ENCODE peak calls at places on chromosomes 13 and 19, in six cellular contexts. One of them, this sample, is unnamed.

GRCh38 chr13:28741080-28741479 is 22.3 kb upstream of the SLC46A3 start:
- DNase-seq in AG20443: peak
- DNase-seq in HEK293T: no peak
- DNase-seq in fibroblast of lung: no peak
- DNase-seq in CD4-positive, alpha-beta T cell: no peak
- DNase-seq in LoVo: no peak
- DNase-seq in this sample: no peak

GRCh38 chr19:4866595-4867424 is 657 bp downstream of the PLIN3 start:
- DNase-seq in AG20443: peak
- DNase-seq in HEK293T: no peak
- DNase-seq in fibroblast of lung: peak
- DNase-seq in CD4-positive, alpha-beta T cell: peak
- DNase-seq in LoVo: no peak
- DNase-seq in this sample: peak

GRCh38 chr19:1407662-1408299 is 395 bp downstream of the DAZAP1 start:
- DNase-seq in AG20443: peak
- DNase-seq in HEK293T: no peak
- DNase-seq in fibroblast of lung: no peak
- DNase-seq in CD4-positive, alpha-beta T cell: no peak
- DNase-seq in LoVo: no peak
- DNase-seq in this sample: no peak

GRCh38 chr19:1189419-1189818 is 15.4 kb upstream of the SBNO2 start:
- DNase-seq in AG20443: no peak
- DNase-seq in HEK293T: no peak
- DNase-seq in fibroblast of lung: no peak
- DNase-seq in CD4-positive, alpha-beta T cell: peak
- DNase-seq in LoVo: no peak
- DNase-seq in this sample: no peak

GRCh38 chr13:75489502-75490263 is 7.7 kb upstream of the TBC1D4 start:
- DNase-seq in AG20443: peak
- DNase-seq in HEK293T: no peak
- DNase-seq in fibroblast of lung: peak
- DNase-seq in CD4-positive, alpha-beta T cell: no peak
- DNase-seq in LoVo: peak
- DNase-seq in this sample: no peak

GRCh38 chr13:44816701-44817684 is 172.3 kb downstream of the NUFIP1 start:
- DNase-seq in AG20443: no peak
- DNase-seq in HEK293T: no peak
- DNase-seq in fibroblast of lung: no peak
- DNase-seq in CD4-positive, alpha-beta T cell: no peak
- DNase-seq in LoVo: no peak
- DNase-seq in this sample: no peak

GRCh38 chr19:35061583-35062373 is 20.3 kb downstream of the HPN start:
- DNase-seq in AG20443: no peak
- DNase-seq in HEK293T: no peak
- DNase-seq in fibroblast of lung: peak
- DNase-seq in CD4-positive, alpha-beta T cell: no peak
- DNase-seq in LoVo: no peak
- DNase-seq in this sample: no peak

GRCh38 chr19:45782162-45782623 is at the start of gene DMPK:
- DNase-seq in AG20443: peak
- DNase-seq in HEK293T: no peak
- DNase-seq in fibroblast of lung: no peak
- DNase-seq in CD4-positive, alpha-beta T cell: no peak
- DNase-seq in LoVo: no peak
- DNase-seq in this sample: no peak

GRCh38 chr13:28763887-28764286 is 45.1 kb upstream of the SLC46A3 start:
- DNase-seq in AG20443: no peak
- DNase-seq in HEK293T: no peak
- DNase-seq in fibroblast of lung: no peak
- DNase-seq in CD4-positive, alpha-beta T cell: no peak
- DNase-seq in LoVo: no peak
- DNase-seq in this sample: no peak

GRCh38 chr19:21587549-21587948 is 82.1 kb downstream of the ZNF429 start:
- DNase-seq in AG20443: no peak
- DNase-seq in HEK293T: no peak
- DNase-seq in fibroblast of lung: no peak
- DNase-seq in CD4-positive, alpha-beta T cell: no peak
- DNase-seq in LoVo: no peak
- DNase-seq in this sample: no peak

GRCh38 chr19:7513809-7514642 is 1.9 kb upstream of the ZNF358 start:
- DNase-seq in AG20443: no peak
- DNase-seq in HEK293T: no peak
- DNase-seq in fibroblast of lung: no peak
- DNase-seq in CD4-positive, alpha-beta T cell: no peak
- DNase-seq in LoVo: no peak
- DNase-seq in this sample: no peak

GRCh38 chr19:38044267-38045111 is 137.5 kb downstream of the SIPA1L3 start:
- DNase-seq in AG20443: peak
- DNase-seq in HEK293T: no peak
- DNase-seq in fibroblast of lung: no peak
- DNase-seq in CD4-positive, alpha-beta T cell: no peak
- DNase-seq in LoVo: no peak
- DNase-seq in this sample: no peak

GRCh38 chr19:9961103-9961502 is 24.8 kb upstream of the OLFM2 start:
- DNase-seq in AG20443: no peak
- DNase-seq in HEK293T: no peak
- DNase-seq in fibroblast of lung: no peak
- DNase-seq in CD4-positive, alpha-beta T cell: no peak
- DNase-seq in LoVo: no peak
- DNase-seq in this sample: no peak

GRCh38 chr19:17076539-17076919 is 952 bp downstream of the MYO9B start:
- DNase-seq in AG20443: no peak
- DNase-seq in HEK293T: no peak
- DNase-seq in fibroblast of lung: no peak
- DNase-seq in CD4-positive, alpha-beta T cell: no peak
- DNase-seq in LoVo: no peak
- DNase-seq in this sample: no peak

GRCh38 chr13:98098511-98098910 is 44.4 kb upstream of the FARP1 start:
- DNase-seq in AG20443: peak
- DNase-seq in HEK293T: no peak
- DNase-seq in fibroblast of lung: peak
- DNase-seq in CD4-positive, alpha-beta T cell: no peak
- DNase-seq in LoVo: no peak
- DNase-seq in this sample: no peak

GRCh38 chr13:50731400-50731799 is 112.1 kb downstream of the DLEU7 start:
- DNase-seq in AG20443: peak
- DNase-seq in HEK293T: no peak
- DNase-seq in fibroblast of lung: peak
- DNase-seq in CD4-positive, alpha-beta T cell: no peak
- DNase-seq in LoVo: peak
- DNase-seq in this sample: no peak

GRCh38 chr19:48741222-48741999 is 1.0 kb upstream of the RASIP1 start:
- DNase-seq in AG20443: peak
- DNase-seq in HEK293T: peak
- DNase-seq in fibroblast of lung: no peak
- DNase-seq in CD4-positive, alpha-beta T cell: peak
- DNase-seq in LoVo: peak
- DNase-seq in this sample: no peak

GRCh38 chr13:54805743-54806142 is 1777.1 kb downstream of the OLFM4 start:
- DNase-seq in AG20443: no peak
- DNase-seq in HEK293T: no peak
- DNase-seq in fibroblast of lung: no peak
- DNase-seq in CD4-positive, alpha-beta T cell: no peak
- DNase-seq in LoVo: no peak
- DNase-seq in this sample: no peak

GRCh38 chr19:38725469-38726283 is 18.6 kb downstream of the CAPN12 start:
- DNase-seq in AG20443: no peak
- DNase-seq in HEK293T: no peak
- DNase-seq in fibroblast of lung: no peak
- DNase-seq in CD4-positive, alpha-beta T cell: no peak
- DNase-seq in LoVo: no peak
- DNase-seq in this sample: no peak